ENCODE peak calls at places on chromosomes 4 and X, in seven cellular contexts. One of them, this sample, is unnamed.

GRCh38 chr4:164169591-164169990 is 584.3 kb upstream of the SMIM31 start:
- DNase-seq in suprapubic skin: no peak
- DNase-seq in AG04450: no peak
- DNase-seq in body of pancreas: no peak
- DNase-seq in mesothelial cell of epicardium: no peak
- DNase-seq in progenitor cell of endocrine pancreas: no peak
- DNase-seq in heart right ventricle: no peak
- DNase-seq in this sample: no peak

GRCh38 chrX:44003975-44004374 is 30.8 kb upstream of the NDP start:
- DNase-seq in body of pancreas: no peak
- DNase-seq in progenitor cell of endocrine pancreas: no peak
- DNase-seq in heart right ventricle: no peak
- DNase-seq in suprapubic skin: no peak
- DNase-seq in AG04450: no peak
- DNase-seq in mesothelial cell of epicardium: no peak
- DNase-seq in this sample: no peak

GRCh38 chr4:7978907-7979651 is 39.4 kb upstream of the AFAP1 start:
- DNase-seq in progenitor cell of endocrine pancreas: no peak
- DNase-seq in mesothelial cell of epicardium: no peak
- DNase-seq in suprapubic skin: no peak
- DNase-seq in heart right ventricle: no peak
- DNase-seq in body of pancreas: no peak
- DNase-seq in AG04450: no peak
- DNase-seq in this sample: no peak

GRCh38 chr4:124907881-124908280 is 195.3 kb upstream of the ANKRD50 start:
- DNase-seq in mesothelial cell of epicardium: no peak
- DNase-seq in progenitor cell of endocrine pancreas: no peak
- DNase-seq in suprapubic skin: no peak
- DNase-seq in AG04450: peak
- DNase-seq in heart right ventricle: no peak
- DNase-seq in body of pancreas: no peak
- DNase-seq in this sample: no peak

GRCh38 chrX:103356897-103357296 is 591 bp downstream of the TCEAL9 start:
- DNase-seq in heart right ventricle: peak
- DNase-seq in suprapubic skin: no peak
- DNase-seq in progenitor cell of endocrine pancreas: no peak
- DNase-seq in mesothelial cell of epicardium: no peak
- DNase-seq in body of pancreas: peak
- DNase-seq in AG04450: no peak
- DNase-seq in this sample: no peak

GRCh38 chr4:113700602-113701150 is 60.9 kb downstream of the CAMK2D start:
- DNase-seq in suprapubic skin: no peak
- DNase-seq in mesothelial cell of epicardium: no peak
- DNase-seq in AG04450: no peak
- DNase-seq in heart right ventricle: no peak
- DNase-seq in progenitor cell of endocrine pancreas: no peak
- DNase-seq in body of pancreas: peak
- DNase-seq in this sample: no peak

GRCh38 chr4:149631629-149632028 is 184.0 kb downstream of the IQCM start:
- DNase-seq in body of pancreas: no peak
- DNase-seq in progenitor cell of endocrine pancreas: no peak
- DNase-seq in suprapubic skin: no peak
- DNase-seq in mesothelial cell of epicardium: no peak
- DNase-seq in heart right ventricle: no peak
- DNase-seq in AG04450: no peak
- DNase-seq in this sample: no peak

GRCh38 chr4:186770446-186771175 is 47.0 kb upstream of the FAT1 start:
- DNase-seq in progenitor cell of endocrine pancreas: no peak
- DNase-seq in body of pancreas: no peak
- DNase-seq in heart right ventricle: no peak
- DNase-seq in mesothelial cell of epicardium: no peak
- DNase-seq in AG04450: peak
- DNase-seq in suprapubic skin: no peak
- DNase-seq in this sample: no peak

GRCh38 chr4:5572114-5572513 is 136.2 kb downstream of the EVC2 start:
- DNase-seq in heart right ventricle: no peak
- DNase-seq in suprapubic skin: no peak
- DNase-seq in mesothelial cell of epicardium: no peak
- DNase-seq in AG04450: no peak
- DNase-seq in progenitor cell of endocrine pancreas: no peak
- DNase-seq in body of pancreas: no peak
- DNase-seq in this sample: no peak

GRCh38 chr4:23153076-23153475 is 460.3 kb downstream of the GBA3 start:
- DNase-seq in mesothelial cell of epicardium: no peak
- DNase-seq in AG04450: no peak
- DNase-seq in heart right ventricle: no peak
- DNase-seq in progenitor cell of endocrine pancreas: no peak
- DNase-seq in body of pancreas: no peak
- DNase-seq in suprapubic skin: no peak
- DNase-seq in this sample: no peak

GRCh38 chrX:115560978-115561604 is at the start of gene PLS3:
- DNase-seq in heart right ventricle: peak
- DNase-seq in AG04450: peak
- DNase-seq in suprapubic skin: peak
- DNase-seq in mesothelial cell of epicardium: peak
- DNase-seq in body of pancreas: peak
- DNase-seq in progenitor cell of endocrine pancreas: peak
- DNase-seq in this sample: peak

GRCh38 chr4:158255727-158256324 is 45.5 kb downstream of the TMEM144 start:
- DNase-seq in progenitor cell of endocrine pancreas: no peak
- DNase-seq in heart right ventricle: peak
- DNase-seq in body of pancreas: no peak
- DNase-seq in mesothelial cell of epicardium: no peak
- DNase-seq in suprapubic skin: no peak
- DNase-seq in AG04450: peak
- DNase-seq in this sample: no peak

GRCh38 chr4:17059192-17059634 is 160.8 kb upstream of the LDB2 start:
- DNase-seq in heart right ventricle: peak
- DNase-seq in suprapubic skin: no peak
- DNase-seq in body of pancreas: peak
- DNase-seq in mesothelial cell of epicardium: no peak
- DNase-seq in AG04450: peak
- DNase-seq in progenitor cell of endocrine pancreas: no peak
- DNase-seq in this sample: no peak

GRCh38 chr4:159723341-159724048 is 620.6 kb downstream of the RAPGEF2 start:
- DNase-seq in body of pancreas: no peak
- DNase-seq in progenitor cell of endocrine pancreas: no peak
- DNase-seq in AG04450: no peak
- DNase-seq in mesothelial cell of epicardium: no peak
- DNase-seq in suprapubic skin: no peak
- DNase-seq in heart right ventricle: no peak
- DNase-seq in this sample: no peak
- TF ChIP-seq CTCF in body of pancreas: no peak
- TF ChIP-seq CTCF in progenitor cell of endocrine pancreas: no peak
- TF ChIP-seq CTCF in AG04450: no peak
- TF ChIP-seq CTCF in mesothelial cell of epicardium: no peak
- TF ChIP-seq CTCF in suprapubic skin: no peak
- TF ChIP-seq CTCF in heart right ventricle: no peak
- TF ChIP-seq CTCF in this sample: no peak

GRCh38 chr4:103011378-103012025 is 8.0 kb downstream of the SLC9B1 start:
- DNase-seq in AG04450: no peak
- DNase-seq in body of pancreas: peak
- DNase-seq in progenitor cell of endocrine pancreas: no peak
- DNase-seq in heart right ventricle: no peak
- DNase-seq in suprapubic skin: no peak
- DNase-seq in mesothelial cell of epicardium: no peak
- DNase-seq in this sample: no peak

GRCh38 chr4:103010827-103011226 is 8.7 kb downstream of the SLC9B1 start:
- DNase-seq in body of pancreas: no peak
- DNase-seq in progenitor cell of endocrine pancreas: no peak
- DNase-seq in mesothelial cell of epicardium: no peak
- DNase-seq in AG04450: no peak
- DNase-seq in suprapubic skin: no peak
- DNase-seq in heart right ventricle: no peak
- DNase-seq in this sample: no peak

GRCh38 chr4:103012594-103012993 is 6.9 kb downstream of the SLC9B1 start:
- DNase-seq in progenitor cell of endocrine pancreas: no peak
- DNase-seq in suprapubic skin: no peak
- DNase-seq in heart right ventricle: no peak
- DNase-seq in mesothelial cell of epicardium: no peak
- DNase-seq in AG04450: no peak
- DNase-seq in body of pancreas: no peak
- DNase-seq in this sample: no peak

GRCh38 chr4:103012085-103012484 is 7.4 kb downstream of the SLC9B1 start:
- DNase-seq in mesothelial cell of epicardium: no peak
- DNase-seq in AG04450: peak
- DNase-seq in heart right ventricle: no peak
- DNase-seq in suprapubic skin: no peak
- DNase-seq in body of pancreas: no peak
- DNase-seq in progenitor cell of endocrine pancreas: no peak
- DNase-seq in this sample: no peak

GRCh38 chr4:103008875-103009729 is 10.4 kb downstream of the SLC9B1 start:
- DNase-seq in AG04450: peak
- DNase-seq in suprapubic skin: no peak
- DNase-seq in mesothelial cell of epicardium: no peak
- DNase-seq in heart right ventricle: peak
- DNase-seq in body of pancreas: no peak
- DNase-seq in progenitor cell of endocrine pancreas: no peak
- DNase-seq in this sample: no peak
- TF ChIP-seq CTCF in AG04450: peak
- TF ChIP-seq CTCF in suprapubic skin: peak
- TF ChIP-seq CTCF in mesothelial cell of epicardium: peak
- TF ChIP-seq CTCF in heart right ventricle: peak
- TF ChIP-seq CTCF in body of pancreas: peak
- TF ChIP-seq CTCF in progenitor cell of endocrine pancreas: peak
- TF ChIP-seq CTCF in this sample: peak

GRCh38 chr4:170256807-170257206 is 167.1 kb upstream of the AADAT start:
- DNase-seq in AG04450: no peak
- DNase-seq in heart right ventricle: no peak
- DNase-seq in mesothelial cell of epicardium: no peak
- DNase-seq in suprapubic skin: no peak
- DNase-seq in progenitor cell of endocrine pancreas: no peak
- DNase-seq in body of pancreas: no peak
- DNase-seq in this sample: no peak

DNA sequence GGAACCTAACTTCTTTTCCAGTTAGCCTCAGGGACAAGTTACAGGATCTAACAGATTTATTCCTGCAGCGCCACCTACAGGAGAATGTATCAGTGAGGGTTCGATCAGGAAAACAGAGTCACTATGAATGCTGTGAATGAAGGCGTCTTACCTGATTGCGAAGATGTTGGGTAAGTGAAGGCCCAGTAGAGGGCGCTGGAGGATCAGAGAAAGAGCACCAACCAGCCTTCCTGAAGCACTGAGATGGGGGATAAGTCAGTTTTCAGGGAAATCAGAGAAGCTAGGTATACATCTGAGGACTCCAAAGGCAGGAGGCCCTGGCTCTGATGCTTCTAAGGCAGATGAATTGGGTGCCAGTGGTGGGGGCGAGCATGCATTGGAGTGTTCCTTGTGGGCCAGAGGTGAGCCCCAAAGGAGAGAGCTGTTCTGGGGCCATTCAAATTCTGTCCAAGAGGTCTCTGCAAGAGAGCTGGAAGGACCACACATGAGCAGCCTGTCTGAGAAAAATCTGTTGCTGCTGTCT is 169.9 kb upstream of the AADAT start:
- DNase-seq in progenitor cell of endocrine pancreas: peak
- DNase-seq in AG04450: peak
- DNase-seq in suprapubic skin: peak
- DNase-seq in body of pancreas: peak
- DNase-seq in mesothelial cell of epicardium: peak
- DNase-seq in heart right ventricle: peak
- DNase-seq in this sample: peak
- TF ChIP-seq CTCF in progenitor cell of endocrine pancreas: peak
- TF ChIP-seq CTCF in AG04450: peak
- TF ChIP-seq CTCF in suprapubic skin: peak
- TF ChIP-seq CTCF in body of pancreas: peak
- TF ChIP-seq CTCF in mesothelial cell of epicardium: peak
- TF ChIP-seq CTCF in heart right ventricle: peak
- TF ChIP-seq CTCF in this sample: peak

DNA sequence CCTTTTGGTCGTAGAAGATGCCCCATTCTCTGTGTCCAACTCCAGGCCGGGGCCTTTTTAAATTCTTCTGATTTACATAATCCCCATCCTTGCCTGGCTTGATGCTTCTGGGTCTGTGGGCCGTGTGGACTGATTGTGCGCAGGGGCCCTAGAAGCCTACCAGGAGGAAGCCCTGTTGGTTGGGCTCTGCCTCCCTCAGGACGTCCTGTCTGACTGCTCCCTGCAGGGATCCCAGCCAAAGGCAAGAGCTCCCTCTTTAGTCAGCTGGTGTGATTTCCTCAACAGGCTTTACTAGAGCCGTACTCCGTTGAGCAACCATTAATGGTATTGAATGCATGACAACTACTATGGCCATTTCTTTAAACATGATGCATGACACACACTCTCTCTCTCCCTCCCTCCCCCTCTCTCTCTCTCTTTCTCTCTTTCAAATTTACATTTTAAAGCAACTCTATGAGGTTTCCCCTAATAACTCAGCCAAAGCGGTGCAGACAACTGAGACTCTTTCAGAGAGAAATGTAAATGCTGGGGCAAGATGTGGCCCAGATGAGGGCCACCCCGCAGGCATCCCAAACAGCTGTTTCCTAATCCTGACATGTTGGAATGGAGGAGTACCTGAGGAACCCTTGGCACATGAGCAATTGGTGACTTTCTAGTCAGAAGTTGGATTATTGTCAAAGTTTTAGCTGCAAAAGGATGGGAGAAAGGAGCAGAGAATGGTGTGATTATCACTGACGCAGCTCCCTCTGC is 117.3 kb downstream of the DRD5 start:
- DNase-seq in body of pancreas: peak
- DNase-seq in mesothelial cell of epicardium: no peak
- DNase-seq in AG04450: no peak
- DNase-seq in suprapubic skin: no peak
- DNase-seq in progenitor cell of endocrine pancreas: peak
- DNase-seq in heart right ventricle: peak
- DNase-seq in this sample: no peak
- TF ChIP-seq CTCF in body of pancreas: peak
- TF ChIP-seq CTCF in mesothelial cell of epicardium: no peak
- TF ChIP-seq CTCF in AG04450: no peak
- TF ChIP-seq CTCF in suprapubic skin: no peak
- TF ChIP-seq CTCF in progenitor cell of endocrine pancreas: peak
- TF ChIP-seq CTCF in heart right ventricle: peak
- TF ChIP-seq CTCF in this sample: peak

DNA sequence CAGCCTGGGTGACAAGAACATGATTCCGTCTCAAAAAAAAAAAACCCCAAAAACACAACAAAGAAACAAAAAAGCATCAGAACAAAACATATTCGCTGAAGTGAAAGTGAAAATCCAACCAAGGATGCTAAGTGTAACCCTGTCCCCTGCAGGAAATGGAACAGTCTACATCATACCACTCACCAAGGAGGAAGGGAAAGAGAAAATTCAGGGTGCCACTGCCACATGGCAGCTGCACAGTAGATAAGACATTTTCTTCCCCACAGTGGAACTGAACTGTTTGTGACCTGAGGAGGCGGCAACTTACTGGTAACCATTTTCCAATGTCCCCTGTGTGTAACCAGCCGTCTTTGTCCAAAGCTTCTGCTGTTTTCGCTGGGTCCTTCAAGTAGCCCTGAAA is 28.2 kb upstream of the CENPU start:
- DNase-seq in progenitor cell of endocrine pancreas: no peak
- DNase-seq in heart right ventricle: no peak
- DNase-seq in mesothelial cell of epicardium: no peak
- DNase-seq in body of pancreas: no peak
- DNase-seq in suprapubic skin: no peak
- DNase-seq in AG04450: no peak
- DNase-seq in this sample: no peak
- TF ChIP-seq CTCF in progenitor cell of endocrine pancreas: no peak
- TF ChIP-seq CTCF in heart right ventricle: no peak
- TF ChIP-seq CTCF in mesothelial cell of epicardium: no peak
- TF ChIP-seq CTCF in body of pancreas: no peak
- TF ChIP-seq CTCF in suprapubic skin: no peak
- TF ChIP-seq CTCF in AG04450: no peak
- TF ChIP-seq CTCF in this sample: no peak

This sample was measured in type B pancreatic cell.